ENCODE peak calls at places on chromosomes 2 and 18, in five cellular contexts. One of them, this sample, is unnamed.
A peak's percentile ranks its signal among the peaks of the same experiment; 100 is the strongest.

GRCh38 chr2:122749347-122749850 is 993.9 kb downstream of the TSN start:
- DNase-seq in AG04449: no peak
- DNase-seq in left ventricle myocardium inferior: no peak
- DNase-seq in HFFc6: no peak
- DNase-seq in endothelial cell: no peak
- DNase-seq in this sample: no peak

GRCh38 chr18:58529714-58530354 is 99.1 kb downstream of the ALPK2 start:
- DNase-seq in HFFc6: peak; percentile 45
- DNase-seq in endothelial cell: peak; percentile 71
- DNase-seq in left ventricle myocardium inferior: peak; percentile 49
- DNase-seq in AG04449: no peak
- DNase-seq in this sample: peak; percentile 85

GRCh38 chr2:51424418-51424817 is 392.5 kb upstream of the NRXN1 start:
- DNase-seq in HFFc6: no peak
- DNase-seq in AG04449: no peak
- DNase-seq in endothelial cell: no peak
- DNase-seq in left ventricle myocardium inferior: no peak
- DNase-seq in this sample: no peak

GRCh38 chr2:204074434-204074833 is 137.9 kb downstream of the ICOS start:
- DNase-seq in endothelial cell: no peak
- DNase-seq in left ventricle myocardium inferior: no peak
- DNase-seq in HFFc6: peak; percentile 11
- DNase-seq in AG04449: no peak
- DNase-seq in this sample: no peak

GRCh38 chr2:71631411-71631931 is 178.1 kb downstream of the DYSF start:
- DNase-seq in endothelial cell: no peak
- DNase-seq in AG04449: no peak
- DNase-seq in left ventricle myocardium inferior: no peak
- DNase-seq in HFFc6: peak; percentile 7
- DNase-seq in this sample: no peak

GRCh38 chr2:179555681-179556283 is 291.1 kb upstream of the SESTD1 start:
- DNase-seq in HFFc6: no peak
- DNase-seq in AG04449: no peak
- DNase-seq in left ventricle myocardium inferior: no peak
- DNase-seq in endothelial cell: no peak
- DNase-seq in this sample: no peak

GRCh38 chr2:235669983-235670962 is 176.4 kb downstream of the AGAP1 start:
- DNase-seq in HFFc6: peak; percentile 51
- DNase-seq in endothelial cell: peak; percentile 76
- DNase-seq in AG04449: no peak
- DNase-seq in left ventricle myocardium inferior: peak; percentile 67
- DNase-seq in this sample: no peak

GRCh38 chr18:31321719-31322118 is 3.8 kb downstream of the DSG1 start:
- DNase-seq in endothelial cell: no peak
- DNase-seq in left ventricle myocardium inferior: no peak
- DNase-seq in HFFc6: no peak
- DNase-seq in AG04449: no peak
- DNase-seq in this sample: no peak

GRCh38 chr18:9055185-9055584 is 47.3 kb upstream of the NDUFV2 start:
- DNase-seq in AG04449: peak; percentile 42
- DNase-seq in endothelial cell: no peak
- DNase-seq in left ventricle myocardium inferior: no peak
- DNase-seq in HFFc6: peak; percentile 76
- DNase-seq in this sample: peak; percentile 56

GRCh38 chr18:32803571-32803970 is 30.7 kb upstream of the KLHL14 start:
- DNase-seq in HFFc6: no peak
- DNase-seq in AG04449: no peak
- DNase-seq in left ventricle myocardium inferior: no peak
- DNase-seq in endothelial cell: no peak
- DNase-seq in this sample: peak; percentile 37

GRCh38 chr18:68735498-68736343 is 20.8 kb upstream of the TMX3 start:
- DNase-seq in HFFc6: peak; percentile 62
- DNase-seq in left ventricle myocardium inferior: no peak
- DNase-seq in AG04449: no peak
- DNase-seq in endothelial cell: no peak
- DNase-seq in this sample: peak; percentile 55

GRCh38 chr18:48032876-48033769 is 102.7 kb upstream of the SMAD2 start:
- DNase-seq in HFFc6: peak; percentile 51
- DNase-seq in AG04449: no peak
- DNase-seq in left ventricle myocardium inferior: no peak
- DNase-seq in endothelial cell: no peak
- DNase-seq in this sample: no peak

GRCh38 chr2:3242747-3243369 is 134.8 kb downstream of the EIPR1 start:
- DNase-seq in endothelial cell: no peak
- DNase-seq in left ventricle myocardium inferior: no peak
- DNase-seq in AG04449: no peak
- DNase-seq in HFFc6: no peak
- DNase-seq in this sample: peak; percentile 50

GRCh38 chr2:80169811-80170594 is 134.5 kb downstream of the LRRTM1 start:
- DNase-seq in AG04449: no peak
- DNase-seq in HFFc6: no peak
- DNase-seq in endothelial cell: no peak
- DNase-seq in left ventricle myocardium inferior: no peak
- DNase-seq in this sample: no peak

GRCh38 chr2:198127627-198128026 is 323.2 kb downstream of the PLCL1 start:
- DNase-seq in left ventricle myocardium inferior: peak; percentile 14
- DNase-seq in AG04449: no peak
- DNase-seq in HFFc6: peak; percentile 43
- DNase-seq in endothelial cell: peak; percentile 41
- DNase-seq in this sample: peak; percentile 78

GRCh38 chr18:30044496-30044895 is 998.0 kb downstream of the DSC3 start:
- DNase-seq in endothelial cell: no peak
- DNase-seq in AG04449: no peak
- DNase-seq in HFFc6: no peak
- DNase-seq in left ventricle myocardium inferior: no peak
- DNase-seq in this sample: no peak

GRCh38 chr2:100852999-100853908 is 33.3 kb downstream of the NPAS2 start:
- DNase-seq in AG04449: no peak
- DNase-seq in endothelial cell: no peak
- DNase-seq in left ventricle myocardium inferior: no peak
- DNase-seq in HFFc6: no peak
- DNase-seq in this sample: no peak

GRCh38 chr18:33828949-33829348 is 250.9 kb downstream of the ASXL3 start:
- DNase-seq in left ventricle myocardium inferior: no peak
- DNase-seq in AG04449: no peak
- DNase-seq in endothelial cell: no peak
- DNase-seq in HFFc6: no peak
- DNase-seq in this sample: no peak

GRCh38 chr2:20350105-20350712 is 435 bp downstream of the PUM2 start:
- DNase-seq in left ventricle myocardium inferior: peak; percentile 44
- DNase-seq in endothelial cell: peak; percentile 72
- DNase-seq in AG04449: no peak
- DNase-seq in HFFc6: no peak
- DNase-seq in this sample: peak; percentile 69

GRCh38 chr2:215961981-215962380 is 51.4 kb downstream of the MREG start:
- DNase-seq in HFFc6: no peak
- DNase-seq in left ventricle myocardium inferior: no peak
- DNase-seq in AG04449: no peak
- DNase-seq in endothelial cell: no peak
- DNase-seq in this sample: no peak

GRCh38 chr2:199603748-199604291 is 146.1 kb upstream of the SATB2 start:
- DNase-seq in HFFc6: no peak
- DNase-seq in endothelial cell: no peak
- DNase-seq in left ventricle myocardium inferior: no peak
- DNase-seq in AG04449: no peak
- DNase-seq in this sample: no peak

GRCh38 chr2:241546771-241547498 is 11.6 kb upstream of the BOK start:
- DNase-seq in endothelial cell: peak; percentile 43
- DNase-seq in HFFc6: peak; percentile 92
- DNase-seq in AG04449: peak; percentile 94
- DNase-seq in left ventricle myocardium inferior: no peak
- DNase-seq in this sample: no peak

GRCh38 chr2:152071077-152071476 is 27.8 kb downstream of the CACNB4 start:
- DNase-seq in HFFc6: no peak
- DNase-seq in left ventricle myocardium inferior: no peak
- DNase-seq in endothelial cell: no peak
- DNase-seq in AG04449: no peak
- DNase-seq in this sample: peak; percentile 55

GRCh38 chr2:120854766-120855530 is 119.3 kb downstream of the GLI2 start:
- DNase-seq in AG04449: no peak
- DNase-seq in endothelial cell: no peak
- DNase-seq in HFFc6: no peak
- DNase-seq in left ventricle myocardium inferior: no peak
- DNase-seq in this sample: no peak

GRCh38 chr2:223047260-223047761 is 4.7 kb upstream of the KCNE4 start:
- DNase-seq in endothelial cell: no peak
- DNase-seq in HFFc6: peak; percentile 85
- DNase-seq in left ventricle myocardium inferior: no peak
- DNase-seq in AG04449: peak; percentile 97
- DNase-seq in this sample: no peak

GRCh38 chr2:47402555-47402804 is 476 bp upstream of the MSH2 start:
- DNase-seq in AG04449: no peak
- DNase-seq in HFFc6: peak; percentile 27
- DNase-seq in endothelial cell: no peak
- DNase-seq in left ventricle myocardium inferior: no peak
- DNase-seq in this sample: no peak

GRCh38 chr2:68316091-68316490 is 3.7 kb downstream of the CNRIP1 start:
- DNase-seq in left ventricle myocardium inferior: no peak
- DNase-seq in HFFc6: no peak
- DNase-seq in endothelial cell: no peak
- DNase-seq in AG04449: no peak
- DNase-seq in this sample: no peak
- TF ChIP-seq CTCF in left ventricle myocardium inferior: no peak
- TF ChIP-seq CTCF in HFFc6: no peak
- TF ChIP-seq CTCF in endothelial cell: no peak
- TF ChIP-seq CTCF in AG04449: no peak
- TF ChIP-seq CTCF in this sample: no peak

GRCh38 chr2:73291461-73292315 is 1.7 kb downstream of the EGR4 start:
- DNase-seq in left ventricle myocardium inferior: no peak
- DNase-seq in endothelial cell: peak; percentile 54
- DNase-seq in HFFc6: no peak
- DNase-seq in AG04449: no peak
- DNase-seq in this sample: no peak
- TF ChIP-seq CTCF in left ventricle myocardium inferior: no peak
- TF ChIP-seq CTCF in endothelial cell: no peak
- TF ChIP-seq CTCF in HFFc6: no peak
- TF ChIP-seq CTCF in AG04449: no peak
- TF ChIP-seq CTCF in this sample: no peak

GRCh38 chr2:162211747-162212146 is 31.5 kb downstream of the FAP start:
- DNase-seq in endothelial cell: no peak
- DNase-seq in HFFc6: no peak
- DNase-seq in left ventricle myocardium inferior: no peak
- DNase-seq in AG04449: no peak
- DNase-seq in this sample: no peak

GRCh38 chr2:162215162-162215561 is 28.1 kb downstream of the FAP start:
- DNase-seq in endothelial cell: no peak
- DNase-seq in HFFc6: no peak
- DNase-seq in left ventricle myocardium inferior: no peak
- DNase-seq in AG04449: no peak
- DNase-seq in this sample: no peak

GRCh38 chr2:162210385-162210784 is 32.9 kb downstream of the FAP start:
- DNase-seq in left ventricle myocardium inferior: no peak
- DNase-seq in endothelial cell: no peak
- DNase-seq in AG04449: no peak
- DNase-seq in HFFc6: no peak
- DNase-seq in this sample: no peak

GRCh38 chr2:162217596-162217995 is 25.6 kb downstream of the FAP start:
- DNase-seq in AG04449: no peak
- DNase-seq in left ventricle myocardium inferior: no peak
- DNase-seq in endothelial cell: no peak
- DNase-seq in HFFc6: no peak
- DNase-seq in this sample: no peak

GRCh38 chr2:162212366-162212765 is 30.9 kb downstream of the FAP start:
- DNase-seq in HFFc6: no peak
- DNase-seq in left ventricle myocardium inferior: no peak
- DNase-seq in endothelial cell: no peak
- DNase-seq in AG04449: no peak
- DNase-seq in this sample: no peak
- TF ChIP-seq CTCF in HFFc6: no peak
- TF ChIP-seq CTCF in left ventricle myocardium inferior: no peak
- TF ChIP-seq CTCF in endothelial cell: no peak
- TF ChIP-seq CTCF in AG04449: no peak
- TF ChIP-seq CTCF in this sample: no peak

DNA sequence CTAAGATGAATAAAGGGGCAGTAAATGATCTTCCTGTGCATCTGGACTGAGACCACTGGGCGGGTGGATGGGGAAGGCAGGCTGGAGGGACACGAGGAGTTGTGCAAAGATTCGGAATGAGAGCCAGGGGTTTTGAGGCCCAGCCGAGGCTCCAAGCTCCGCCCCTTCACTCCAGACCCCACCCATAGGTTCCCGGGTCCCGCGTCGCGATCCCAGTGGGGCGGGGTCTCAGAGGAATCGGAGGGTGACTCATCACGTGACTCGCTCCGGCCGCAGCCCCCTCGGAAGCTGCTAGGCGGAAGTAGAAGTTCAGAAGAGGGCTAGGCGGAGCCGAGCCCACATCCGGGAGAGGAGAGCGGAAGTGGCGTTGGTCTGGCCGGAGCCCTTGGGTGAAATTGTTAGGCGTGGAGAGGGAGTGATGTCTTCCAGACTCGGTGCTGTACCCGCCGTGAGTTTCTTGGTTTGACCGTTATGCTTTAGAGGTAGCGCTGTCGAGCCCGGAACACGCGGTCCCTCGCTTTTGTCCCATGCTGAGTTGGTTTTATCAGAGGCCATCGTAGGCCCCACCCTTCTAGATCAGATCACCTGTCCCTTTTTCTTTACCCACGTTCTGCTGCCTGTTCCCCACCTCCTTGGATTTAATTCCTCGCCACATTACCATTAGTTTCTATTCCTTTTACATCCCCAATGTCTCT is at the start of gene ZNF512:
- DNase-seq in AG04449: peak; percentile 38
- DNase-seq in left ventricle myocardium inferior: peak; percentile 86
- DNase-seq in HFFc6: peak; percentile 82
- DNase-seq in endothelial cell: peak; percentile 76
- DNase-seq in this sample: peak; percentile 96
- TF ChIP-seq CTCF in AG04449: no peak
- TF ChIP-seq CTCF in left ventricle myocardium inferior: no peak
- TF ChIP-seq CTCF in HFFc6: peak; percentile 47
- TF ChIP-seq CTCF in endothelial cell: no peak
- TF ChIP-seq CTCF in this sample: peak; percentile 2

GRCh38 chr2:43270930-43271615 is 44.7 kb upstream of the ZFP36L2 start:
- DNase-seq in HFFc6: no peak
- DNase-seq in endothelial cell: no peak
- DNase-seq in AG04449: no peak
- DNase-seq in left ventricle myocardium inferior: no peak
- DNase-seq in this sample: no peak
- TF ChIP-seq CTCF in HFFc6: peak; percentile 64
- TF ChIP-seq CTCF in endothelial cell: no peak
- TF ChIP-seq CTCF in AG04449: no peak
- TF ChIP-seq CTCF in left ventricle myocardium inferior: no peak
- TF ChIP-seq CTCF in this sample: no peak

GRCh38 chr2:84946204-84947009 is 24.6 kb upstream of the KCMF1 start:
- DNase-seq in HFFc6: peak; percentile 88
- DNase-seq in AG04449: no peak
- DNase-seq in endothelial cell: no peak
- DNase-seq in left ventricle myocardium inferior: no peak
- DNase-seq in this sample: peak; percentile 92
- TF ChIP-seq CTCF in HFFc6: no peak
- TF ChIP-seq CTCF in AG04449: no peak
- TF ChIP-seq CTCF in endothelial cell: no peak
- TF ChIP-seq CTCF in left ventricle myocardium inferior: no peak
- TF ChIP-seq CTCF in this sample: no peak

This sample was measured in GM12865.